ENCODE peak calls at places on chromosomes 5 and 9, in nine cellular contexts. K is lung, S is fibroblast of lung, B is Peyer's patch, C is body of pancreas, I is stomach, Y is osteocyte, V is AG09309, D is breast epithelium. G is an unnamed sample.

GRCh38 chr9:108877524-108877923 is 15.5 kb downstream of the ACTL7A start:
- DNase-seq in K (no peak), B (no peak), V (no peak), I (no peak), C (no peak), S (no peak), D (no peak), Y (no peak), G (no peak)

GRCh38 chr9:37262410-37262809 is 142.0 kb downstream of the ZCCHC7 start:
- DNase-seq in Y (no peak), B (no peak), I (no peak), K (no peak), D (no peak), S (peak; percentile 30), V (no peak), C (peak; percentile 5), G (no peak)

GRCh38 chr5:126044111-126044668 is 379.0 kb upstream of the GRAMD2B start:
- DNase-seq in C (peak; percentile 68), B (no peak), Y (no peak), S (peak; percentile 96), V (no peak), D (no peak), I (no peak), K (no peak), G (no peak)

GRCh38 chr5:138138949-138139775 is at the start of gene NME5:
- DNase-seq in Y (peak; percentile 86), B (peak; percentile 54), S (peak; percentile 80), K (peak; percentile 76), I (peak; percentile 75), V (no peak), C (peak; percentile 83), D (peak; percentile 30), G (no peak)

GRCh38 chr9:107240260-107240659 is 42.8 kb upstream of the RAD23B start:
- DNase-seq in B (no peak), K (no peak), I (no peak), V (no peak), D (no peak), S (no peak), C (no peak), Y (no peak), G (no peak)

GRCh38 chr5:35659556-35659955 is 41.9 kb downstream of the SPEF2 start:
- DNase-seq in I (no peak), Y (no peak), D (no peak), B (no peak), K (no peak), C (no peak), V (no peak), S (no peak), G (no peak)

GRCh38 chr9:93266521-93267001 is 82.6 kb downstream of the WNK2 start:
- DNase-seq in K (no peak), V (no peak), Y (peak; percentile 63), C (no peak), I (no peak), S (no peak), B (no peak), D (peak; percentile 9), G (no peak)

GRCh38 chr5:175895701-175896102 is 24.3 kb downstream of the CPLX2 start:
- DNase-seq in S (no peak), V (no peak), Y (no peak), I (no peak), K (no peak), D (no peak), B (no peak), C (no peak), G (peak; percentile 25)

GRCh38 chr5:39689919-39690318 is 265.1 kb upstream of the DAB2 start:
- DNase-seq in B (no peak), Y (no peak), V (no peak), D (no peak), S (no peak), K (no peak), I (no peak), C (no peak), G (no peak)

GRCh38 chr5:39691136-39691535 is 266.4 kb upstream of the DAB2 start:
- DNase-seq in Y (no peak), I (no peak), V (no peak), K (no peak), S (no peak), D (no peak), C (no peak), B (no peak), G (no peak)

GRCh38 chr5:39696672-39697398 is 272.1 kb upstream of the DAB2 start:
- DNase-seq in S (peak; percentile 18), K (no peak), B (no peak), Y (no peak), C (no peak), I (no peak), V (no peak), D (no peak), G (no peak)

GRCh38 chr5:39697891-39698290 is 273.1 kb upstream of the DAB2 start:
- DNase-seq in B (no peak), C (no peak), Y (no peak), D (no peak), S (peak; percentile 8), V (no peak), K (no peak), I (no peak), G (no peak)

GRCh38 chr5:39691993-39692392 is 267.2 kb upstream of the DAB2 start:
- DNase-seq in S (no peak), Y (no peak), V (no peak), K (no peak), I (no peak), B (no peak), C (no peak), D (no peak), G (no peak)
- TF ChIP-seq CTCF in S (no peak), Y (peak; percentile 22), V (peak; percentile 29), K (no peak), I (no peak), B (no peak), C (peak; percentile 12), D (no peak), G (no peak)

DNA sequence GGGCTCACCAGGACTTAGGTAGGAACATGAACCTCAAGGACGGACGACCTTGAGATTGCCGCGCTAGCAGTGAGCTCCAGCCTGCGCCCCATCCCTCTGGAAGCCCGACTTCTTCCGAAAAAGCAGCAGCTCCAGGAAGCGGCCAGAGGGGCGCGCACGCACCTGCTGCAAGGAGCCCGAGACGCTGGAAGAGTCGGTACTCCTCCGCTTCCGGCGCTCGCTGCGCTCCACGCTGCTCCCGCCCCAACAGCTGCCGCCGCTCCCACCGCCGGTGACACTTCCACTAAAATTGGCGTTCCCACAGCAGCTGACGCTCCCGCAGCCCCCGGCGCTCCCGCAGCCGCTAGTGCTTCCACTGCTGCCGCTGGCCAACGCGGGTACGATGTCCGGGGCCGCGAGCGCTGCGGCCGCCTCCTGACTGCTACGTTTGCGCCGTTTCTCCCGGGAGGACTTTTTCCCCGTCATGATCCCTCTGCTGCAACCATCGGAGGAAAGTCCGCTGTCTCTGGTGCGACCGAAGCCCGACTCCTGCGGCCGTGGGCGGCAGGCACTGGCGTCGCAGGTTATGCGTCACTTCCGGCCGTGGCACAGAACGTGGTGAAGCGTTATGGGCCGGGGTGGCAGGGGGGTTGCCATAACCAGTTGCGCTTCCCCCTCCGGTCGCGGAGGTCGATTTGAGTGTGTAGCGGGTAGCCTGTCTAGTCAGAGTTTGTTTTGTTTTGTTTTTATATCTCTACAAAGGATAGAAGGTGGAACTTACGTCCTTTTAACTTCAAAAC is at the start of gene CAAP1:
- DNase-seq in C (peak; percentile 95), I (peak; percentile 94), Y (peak; percentile 96), V (peak; percentile 42), B (peak; percentile 95), D (peak; percentile 87), K (peak; percentile 96), S (peak; percentile 92), G (peak; percentile 87)
- TF ChIP-seq CTCF in C (peak; percentile 17), I (no peak), Y (peak; percentile 53), V (peak; percentile 32), B (peak; percentile 1), D (peak; percentile 15), K (no peak), S (peak; percentile 28), G (no peak)

GRCh38 chr9:96663506-96664120 is 8.5 kb upstream of the PRXL2C start:
- DNase-seq in K (no peak), V (no peak), I (no peak), S (peak; percentile 45), D (no peak), B (no peak), C (no peak), Y (peak; percentile 27), G (no peak)

GRCh38 chr9:96661711-96662110 is 6.6 kb upstream of the PRXL2C start:
- DNase-seq in Y (no peak), B (no peak), K (no peak), V (no peak), D (no peak), I (no peak), S (peak; percentile 78), C (no peak), G (no peak)

GRCh38 chr9:96665789-96666188 is 10.7 kb upstream of the PRXL2C start:
- DNase-seq in D (no peak), V (no peak), Y (no peak), B (no peak), S (no peak), C (no peak), I (no peak), K (no peak), G (no peak)

GRCh38 chr9:96668868-96669534 is 13.9 kb upstream of the PRXL2C start:
- DNase-seq in V (no peak), C (no peak), B (no peak), D (no peak), K (no peak), S (no peak), Y (peak; percentile 64), I (no peak), G (no peak)

DNA sequence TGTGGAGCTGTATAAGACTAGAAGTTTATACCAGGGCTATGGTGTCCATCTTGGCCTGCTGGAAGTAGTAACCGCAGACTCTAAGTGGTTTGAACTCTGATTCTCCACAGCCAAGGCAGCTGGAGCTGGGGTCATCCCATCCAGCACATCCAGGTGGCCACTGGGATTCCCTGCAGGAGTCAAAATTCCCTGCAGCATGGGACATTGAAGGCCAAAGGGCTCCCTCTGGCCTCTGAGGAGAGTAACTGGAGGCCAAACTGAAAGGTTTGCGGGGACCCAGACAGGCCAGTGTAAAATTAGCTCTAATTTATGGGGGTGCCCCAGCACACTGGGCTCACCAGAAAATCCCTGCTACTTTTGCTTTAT is 12.2 kb upstream of the PRXL2C start:
- DNase-seq in I (no peak), B (no peak), S (no peak), D (no peak), K (no peak), V (no peak), C (no peak), Y (no peak), G (no peak)
- TF ChIP-seq CTCF in I (no peak), B (no peak), S (no peak), D (no peak), K (no peak), V (no peak), C (no peak), Y (no peak), G (no peak)

DNA sequence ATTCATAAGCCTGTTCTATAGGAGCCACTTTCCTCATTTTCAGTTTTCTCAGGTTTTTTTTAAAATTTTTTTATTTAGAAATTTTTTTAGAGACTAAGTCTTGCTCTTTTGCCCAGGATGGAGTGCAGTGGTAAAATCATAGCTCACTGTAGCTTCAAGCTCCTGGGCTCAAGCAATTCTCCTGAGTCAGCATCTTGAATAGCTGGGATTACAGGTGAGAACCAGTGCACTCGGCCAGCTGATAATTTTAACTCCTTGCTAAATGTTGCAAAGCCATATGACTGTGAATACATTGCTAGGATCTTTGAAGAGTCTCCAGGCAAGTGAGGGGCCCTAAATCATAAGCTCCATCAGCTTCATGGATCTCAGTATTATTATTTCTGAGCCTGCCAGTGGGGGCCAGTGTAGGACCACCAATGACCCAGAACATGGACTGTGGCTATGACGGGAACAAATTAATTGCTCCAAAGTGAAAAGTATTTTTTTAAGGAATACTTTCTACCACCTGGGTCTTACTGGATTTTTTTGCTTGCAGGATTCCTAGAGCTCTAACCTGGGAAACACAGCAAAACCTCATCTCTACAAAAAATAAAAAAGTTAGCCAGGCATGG is 5.7 kb upstream of the GAPVD1 start:
- DNase-seq in D (no peak), C (peak; percentile 16), S (no peak), I (no peak), K (no peak), Y (no peak), B (no peak), V (no peak), G (no peak)
- TF ChIP-seq CTCF in D (no peak), C (no peak), S (peak; percentile 24), I (no peak), K (peak; percentile 20), Y (peak; percentile 51), B (no peak), V (peak; percentile 30), G (no peak)

G was measured in activated B cell treated with CpG ODN at 0.5 μM for 24 hours.